ENCODE peak calls at places on chromosomes 4 and X, in seven cellular contexts. C, P, M, K, X, T and W are unnamed samples.

GRCh38 chr4:140720387-140721087 is 35.6 kb downstream of the TBC1D9 start:
- DNase-seq in C (no peak), P (no peak), M (no peak), K (no peak), X (no peak), T (no peak), W (no peak)

GRCh38 chr4:1458581-1458980 is 52.3 kb upstream of the NKX1-1 start:
- DNase-seq in C (no peak), P (no peak), M (no peak), K (no peak), X (no peak), T (no peak), W (no peak)

GRCh38 chr4:26583538-26583864 is 383 bp upstream of the TBC1D19 start:
- DNase-seq in C (no peak), P (no peak), M (no peak), K (no peak), X (no peak), T (no peak), W (no peak)

GRCh38 chr4:119106036-119107000 is 29.3 kb upstream of the MYOZ2 start:
- DNase-seq in C (no peak), P (no peak), M (no peak), K (no peak), X (no peak), T (no peak), W (no peak)

GRCh38 chr4:14247767-14248166 is 620.2 kb upstream of the BOD1L1 start:
- DNase-seq in C (no peak), P (no peak), M (no peak), K (no peak), X (no peak), T (no peak), W (no peak)

GRCh38 chr4:43282534-43282933 is 390.0 kb downstream of the GRXCR1 start:
- DNase-seq in C (no peak), P (no peak), M (no peak), K (no peak), X (no peak), T (no peak), W (no peak)

GRCh38 chr4:46850026-46850425 is 59.0 kb downstream of the COX7B2 start:
- DNase-seq in C (no peak), P (no peak), M (no peak), K (no peak), X (no peak), T (no peak), W (no peak)

GRCh38 chr4:3301450-3302163 is 8.8 kb downstream of the RGS12 start:
- DNase-seq in C (no peak), P (no peak), M (no peak), K (no peak), X (peak), T (no peak), W (no peak)

GRCh38 chr4:10734697-10735096 is 50.1 kb upstream of the CLNK start:
- DNase-seq in C (no peak), P (no peak), M (no peak), K (no peak), X (no peak), T (no peak), W (no peak)

GRCh38 chrX:119579414-119579813 is 5.1 kb downstream of the UBE2A start:
- DNase-seq in C (no peak), P (no peak), M (no peak), K (no peak), X (no peak), T (no peak), W (no peak)

GRCh38 chrX:119573840-119574393 is 446 bp upstream of the UBE2A start:
- DNase-seq in C (peak), P (no peak), M (no peak), K (no peak), X (no peak), T (no peak), W (no peak)

GRCh38 chrX:119570351-119570835 is 4.0 kb upstream of the UBE2A start:
- DNase-seq in C (no peak), P (no peak), M (no peak), K (no peak), X (no peak), T (no peak), W (no peak)

GRCh38 chrX:119573222-119573621 is 1.1 kb upstream of the UBE2A start:
- DNase-seq in C (no peak), P (no peak), M (no peak), K (no peak), X (no peak), T (no peak), W (no peak)

DNA sequence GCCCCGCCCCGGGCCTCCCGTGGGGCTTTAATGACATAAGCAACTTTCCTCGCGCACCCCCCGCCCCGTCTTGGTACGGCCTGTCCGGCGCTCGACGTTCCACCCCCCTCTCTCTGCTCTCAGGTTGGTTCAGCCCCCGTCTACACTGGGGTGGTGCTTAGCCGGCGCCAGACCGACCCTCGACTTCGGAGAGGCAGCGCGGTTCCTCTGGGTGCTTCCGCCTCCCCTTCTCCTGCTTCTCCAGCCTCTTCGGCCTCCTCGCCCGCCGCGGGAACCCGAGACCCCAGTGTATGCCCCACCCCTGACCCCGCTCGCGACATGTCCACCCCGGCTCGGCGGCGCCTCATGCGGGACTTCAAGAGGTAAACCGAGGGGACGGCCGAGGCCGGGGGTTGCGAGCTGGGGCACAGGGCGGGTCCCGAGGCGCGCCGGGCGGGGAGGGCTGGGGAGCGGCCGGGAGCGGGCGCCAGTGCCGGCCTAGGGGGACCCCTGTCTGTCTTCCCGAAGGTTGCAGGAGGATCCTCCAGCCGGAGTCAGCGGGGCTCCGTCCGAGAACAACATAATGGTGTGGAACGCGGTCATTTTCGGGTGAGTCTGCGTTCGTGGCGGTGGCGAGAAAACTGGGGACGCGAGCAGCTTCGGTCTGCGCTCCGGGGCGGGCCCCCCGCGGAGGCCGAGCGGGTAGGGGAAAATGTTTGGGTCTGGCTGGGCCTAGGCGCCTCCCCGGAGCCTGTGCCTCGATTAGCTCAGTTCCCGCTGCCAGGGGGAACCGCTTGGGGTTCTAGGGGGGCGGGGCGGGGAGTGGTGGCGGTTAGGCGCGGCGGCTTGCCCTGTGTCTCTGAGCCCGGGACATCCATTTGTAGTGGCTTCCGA is at the start of gene UBE2A:
- DNase-seq in C (peak), P (peak), M (peak), K (peak), X (peak), T (peak), W (peak)
- TF ChIP-seq CTCF in C (peak), P (peak), M (peak), K (no peak), X (no peak), T (no peak), W (no peak)

DNA sequence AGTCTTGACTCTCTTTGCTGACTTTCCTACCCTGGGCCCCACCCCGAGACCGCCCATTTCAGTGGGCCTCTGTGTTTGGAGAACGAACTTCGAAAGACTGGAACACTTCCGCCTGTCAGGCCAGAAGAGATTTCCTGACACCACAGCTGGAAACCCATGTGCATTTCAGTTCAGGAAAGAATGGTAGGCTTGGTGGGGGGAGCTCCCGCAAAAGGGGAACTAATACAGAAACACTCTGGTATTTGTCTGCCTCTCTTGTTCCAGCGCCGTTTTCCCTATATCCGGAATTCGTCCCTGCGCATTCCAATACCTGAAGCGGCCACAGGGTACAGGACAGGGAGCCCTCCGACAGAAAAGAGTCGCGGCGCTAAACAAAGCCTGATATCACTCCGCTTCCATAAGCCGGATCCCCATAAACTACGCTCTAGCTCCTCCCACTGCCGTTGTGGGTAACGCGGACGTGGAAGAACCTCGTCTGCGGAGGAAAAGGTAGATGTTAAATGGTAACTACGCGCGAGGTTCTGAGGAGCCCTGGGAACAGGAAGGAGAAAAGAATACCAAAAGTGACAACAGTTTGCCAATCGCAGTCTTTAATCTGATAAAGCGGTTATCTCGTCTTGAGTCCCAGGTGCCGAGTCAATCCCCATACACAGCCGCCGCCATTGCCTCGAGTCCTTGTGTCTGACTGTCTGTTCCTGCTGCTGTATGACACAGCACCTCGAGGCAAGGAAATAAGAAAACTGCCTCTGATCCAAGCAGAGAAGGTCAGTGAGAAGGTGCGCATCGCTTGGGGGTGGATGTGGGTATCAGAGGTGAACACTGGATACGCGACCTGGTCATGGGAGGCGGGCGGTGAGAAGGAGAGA is at the start of gene ARMCX5:
- DNase-seq in C (peak), P (peak), M (peak), K (peak), X (peak), T (peak), W (peak)
- TF ChIP-seq CTCF in C (no peak), P (peak), M (no peak), K (no peak), X (no peak), T (no peak), W (no peak)

GRCh38 chrX:115960440-115961084 is 210.0 kb upstream of the AGTR2 start:
- DNase-seq in C (no peak), P (no peak), M (no peak), K (no peak), X (no peak), T (no peak), W (no peak)

GRCh38 chrX:115952417-115953092 is 218.0 kb upstream of the AGTR2 start:
- DNase-seq in C (no peak), P (no peak), M (no peak), K (no peak), X (no peak), T (no peak), W (no peak)

GRCh38 chrX:115958687-115959359 is 211.7 kb upstream of the AGTR2 start:
- DNase-seq in C (no peak), P (no peak), M (no peak), K (no peak), X (no peak), T (no peak), W (no peak)

DNA sequence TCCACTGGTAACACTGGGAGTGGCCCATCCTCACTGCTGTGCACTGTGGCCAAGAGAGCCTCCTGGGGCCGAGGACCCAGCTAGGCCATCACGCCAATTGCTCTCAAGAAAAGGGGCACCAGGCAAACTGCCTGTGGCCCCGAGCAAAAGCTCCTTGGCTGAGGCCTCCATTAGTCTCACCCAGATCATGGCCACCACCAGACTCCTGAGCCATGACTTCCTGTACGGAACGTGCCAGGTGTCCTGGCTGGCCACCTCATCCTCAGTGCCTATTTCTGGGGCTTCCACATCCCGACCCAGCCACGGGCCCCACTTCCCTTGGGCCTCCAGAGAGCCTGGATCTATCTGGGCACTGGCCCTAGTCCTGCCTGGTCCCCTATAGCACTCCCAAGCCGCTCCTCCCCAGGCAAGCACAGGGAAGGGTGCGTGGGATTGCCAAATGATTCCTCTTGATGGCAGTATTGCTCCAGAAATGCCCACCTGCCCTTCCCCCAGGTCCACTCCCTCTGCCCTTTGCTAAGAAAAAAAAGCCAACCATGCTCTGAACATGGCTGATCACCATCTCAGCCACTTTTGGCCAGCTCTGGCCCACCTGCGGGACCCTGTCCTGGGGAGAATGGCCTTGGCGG is 212.6 kb upstream of the AGTR2 start:
- DNase-seq in C (no peak), P (no peak), M (no peak), K (no peak), X (no peak), T (no peak), W (no peak)
- TF ChIP-seq CTCF in C (no peak), P (no peak), M (no peak), K (no peak), X (no peak), T (no peak), W (no peak)

DNA sequence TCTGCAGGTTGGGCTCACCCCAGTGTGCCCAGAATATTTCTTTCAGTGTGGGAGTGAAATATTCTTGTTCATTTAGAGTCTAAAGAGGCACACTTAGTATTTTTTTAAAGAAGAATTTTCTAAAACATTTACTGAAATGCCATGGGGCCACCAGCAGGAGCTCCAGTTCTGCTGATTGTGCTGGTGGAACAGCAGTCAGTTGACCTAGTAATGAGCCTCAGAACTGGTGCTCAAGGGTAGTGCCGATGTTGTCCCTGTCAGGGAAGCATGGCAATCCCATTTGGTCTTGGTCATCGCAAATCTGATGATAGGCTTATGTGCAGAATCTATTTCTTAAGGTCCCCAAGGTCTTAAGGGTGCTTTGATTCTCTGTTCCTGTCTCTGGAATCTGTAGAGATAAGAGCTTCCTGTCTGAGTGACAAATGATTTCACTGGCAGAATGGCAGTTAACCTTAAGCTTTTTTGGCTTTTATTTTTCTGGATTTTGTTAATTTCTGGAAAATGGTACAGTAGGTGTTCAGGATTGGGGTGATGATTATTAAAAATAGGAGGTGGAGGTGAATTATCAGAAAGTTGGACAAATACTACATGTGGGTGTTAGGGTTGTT is 31.3 kb downstream of the JADE1 start:
- DNase-seq in C (no peak), P (no peak), M (no peak), K (no peak), X (no peak), T (no peak), W (no peak)
- TF ChIP-seq CTCF in C (no peak), P (no peak), M (no peak), K (no peak), X (no peak), T (no peak), W (no peak)

GRCh38 chr4:103478729-103479128 is 241.1 kb downstream of the TACR3 start:
- DNase-seq in C (no peak), P (no peak), M (peak), K (no peak), X (no peak), T (no peak), W (no peak)
- TF ChIP-seq CTCF in C (no peak), P (peak), M (peak), K (no peak), X (no peak), T (no peak), W (no peak)

DNA sequence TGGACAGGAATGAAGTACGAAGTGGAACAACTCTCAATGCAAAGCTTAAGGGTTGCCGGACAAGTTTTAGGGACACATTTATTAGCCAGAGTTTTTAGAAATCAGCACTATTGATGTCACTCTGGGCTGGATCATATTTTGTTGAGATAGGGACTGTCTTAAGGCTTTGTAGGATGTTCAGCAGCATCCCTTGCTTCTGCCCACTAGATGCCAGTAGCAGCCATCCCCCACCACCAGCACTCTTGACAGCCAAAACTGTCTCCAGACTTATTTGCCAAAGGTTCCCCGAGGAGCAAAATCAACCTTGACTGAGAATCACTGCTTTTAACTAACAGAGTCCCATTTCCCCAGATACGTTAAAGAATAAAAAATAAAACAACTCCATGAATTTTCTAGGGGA is 1497.3 kb downstream of the STIM2 start:
- DNase-seq in C (peak), P (peak), M (peak), K (no peak), X (no peak), T (no peak), W (peak)
- TF ChIP-seq CTCF in C (no peak), P (peak), M (peak), K (no peak), X (no peak), T (no peak), W (no peak)

DNA sequence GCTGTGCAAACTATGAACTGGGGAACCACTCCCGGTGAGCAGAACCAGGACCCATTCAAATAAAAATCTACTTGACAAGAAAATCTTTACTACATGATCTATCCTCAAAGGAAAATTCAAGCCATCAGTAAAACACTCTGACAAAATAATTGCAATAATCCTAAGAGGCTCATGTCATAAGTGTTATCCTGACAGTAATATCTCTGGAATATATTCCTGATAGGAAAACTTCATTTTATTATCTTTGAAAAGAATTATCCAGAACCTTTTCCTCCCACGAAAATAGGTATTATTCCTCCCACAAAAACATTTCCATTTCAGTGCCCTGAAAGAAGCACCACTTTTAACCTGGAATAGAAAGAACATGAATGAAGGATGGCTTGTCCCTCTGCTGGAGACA is 357.7 kb upstream of the PCDH7 start:
- DNase-seq in C (no peak), P (no peak), M (no peak), K (no peak), X (no peak), T (no peak), W (no peak)
- TF ChIP-seq CTCF in C (no peak), P (no peak), M (no peak), K (no peak), X (no peak), T (no peak), W (no peak)